ENCODE peak calls at places on chromosomes 1 and 21, in four cellular contexts. One of them, this sample, is unnamed.
A peak's percentile ranks its signal among the peaks of the same experiment; 100 is the strongest.

GRCh38 chr1:7384679-7385078 is 386.4 kb upstream of the VAMP3 start:
- DNase-seq in stimulated activated CD4-positive, alpha-beta T cell treated with anti-CD3 and anti-CD28 coated beads, Interleukin-1b, Interleukin-23, amount 100 ng/mL, for 1 hour: no peak
- DNase-seq in stimulated activated CD8-positive, alpha-beta memory T cell treated with anti-CD3 and anti-CD28 coated beads, Interleukin-12 subunit alpha, Interleukin-12 subunit beta, amount 100 ng/mL, for 1 hour: no peak
- DNase-seq in IMR-90: no peak
- DNase-seq in this sample: no peak

GRCh38 chr1:230123280-230124186 is 56.5 kb downstream of the GALNT2 start:
- DNase-seq in stimulated activated CD4-positive, alpha-beta T cell treated with anti-CD3 and anti-CD28 coated beads, Interleukin-1b, Interleukin-23, amount 100 ng/mL, for 1 hour: no peak
- DNase-seq in stimulated activated CD8-positive, alpha-beta memory T cell treated with anti-CD3 and anti-CD28 coated beads, Interleukin-12 subunit alpha, Interleukin-12 subunit beta, amount 100 ng/mL, for 1 hour: no peak
- DNase-seq in IMR-90: peak; percentile 89
- DNase-seq in this sample: no peak

GRCh38 chr1:185244015-185244747 is 72.9 kb downstream of the IVNS1ABP start:
- DNase-seq in stimulated activated CD4-positive, alpha-beta T cell treated with anti-CD3 and anti-CD28 coated beads, Interleukin-1b, Interleukin-23, amount 100 ng/mL, for 1 hour: no peak
- DNase-seq in stimulated activated CD8-positive, alpha-beta memory T cell treated with anti-CD3 and anti-CD28 coated beads, Interleukin-12 subunit alpha, Interleukin-12 subunit beta, amount 100 ng/mL, for 1 hour: peak; percentile 17
- DNase-seq in IMR-90: peak; percentile 94
- DNase-seq in this sample: no peak

GRCh38 chr1:15848929-15849774 is 1.6 kb downstream of the SPEN start:
- DNase-seq in stimulated activated CD4-positive, alpha-beta T cell treated with anti-CD3 and anti-CD28 coated beads, Interleukin-1b, Interleukin-23, amount 100 ng/mL, for 1 hour: no peak
- DNase-seq in stimulated activated CD8-positive, alpha-beta memory T cell treated with anti-CD3 and anti-CD28 coated beads, Interleukin-12 subunit alpha, Interleukin-12 subunit beta, amount 100 ng/mL, for 1 hour: peak; percentile 57
- DNase-seq in IMR-90: peak; percentile 82
- DNase-seq in this sample: peak; percentile 85

GRCh38 chr1:53902235-53902920 is 8.4 kb downstream of the DIO1 start:
- DNase-seq in stimulated activated CD4-positive, alpha-beta T cell treated with anti-CD3 and anti-CD28 coated beads, Interleukin-1b, Interleukin-23, amount 100 ng/mL, for 1 hour: no peak
- DNase-seq in stimulated activated CD8-positive, alpha-beta memory T cell treated with anti-CD3 and anti-CD28 coated beads, Interleukin-12 subunit alpha, Interleukin-12 subunit beta, amount 100 ng/mL, for 1 hour: no peak
- DNase-seq in IMR-90: no peak
- DNase-seq in this sample: no peak

GRCh38 chr1:176110203-176110602 is 96.9 kb downstream of the COP1 start:
- DNase-seq in stimulated activated CD4-positive, alpha-beta T cell treated with anti-CD3 and anti-CD28 coated beads, Interleukin-1b, Interleukin-23, amount 100 ng/mL, for 1 hour: no peak
- DNase-seq in stimulated activated CD8-positive, alpha-beta memory T cell treated with anti-CD3 and anti-CD28 coated beads, Interleukin-12 subunit alpha, Interleukin-12 subunit beta, amount 100 ng/mL, for 1 hour: no peak
- DNase-seq in IMR-90: peak; percentile 83
- DNase-seq in this sample: no peak

GRCh38 chr1:26288311-26288941 is 8.5 kb downstream of the SH3BGRL3 start:
- DNase-seq in stimulated activated CD4-positive, alpha-beta T cell treated with anti-CD3 and anti-CD28 coated beads, Interleukin-1b, Interleukin-23, amount 100 ng/mL, for 1 hour: no peak
- DNase-seq in stimulated activated CD8-positive, alpha-beta memory T cell treated with anti-CD3 and anti-CD28 coated beads, Interleukin-12 subunit alpha, Interleukin-12 subunit beta, amount 100 ng/mL, for 1 hour: no peak
- DNase-seq in IMR-90: peak; percentile 30
- DNase-seq in this sample: no peak

GRCh38 chr1:213055087-213055591 is 4.1 kb downstream of the RPS6KC1 start:
- DNase-seq in stimulated activated CD4-positive, alpha-beta T cell treated with anti-CD3 and anti-CD28 coated beads, Interleukin-1b, Interleukin-23, amount 100 ng/mL, for 1 hour: no peak
- DNase-seq in stimulated activated CD8-positive, alpha-beta memory T cell treated with anti-CD3 and anti-CD28 coated beads, Interleukin-12 subunit alpha, Interleukin-12 subunit beta, amount 100 ng/mL, for 1 hour: no peak
- DNase-seq in IMR-90: peak; percentile 39
- DNase-seq in this sample: no peak

GRCh38 chr1:2289607-2290006 is 61.5 kb downstream of the SKI start:
- DNase-seq in stimulated activated CD4-positive, alpha-beta T cell treated with anti-CD3 and anti-CD28 coated beads, Interleukin-1b, Interleukin-23, amount 100 ng/mL, for 1 hour: no peak
- DNase-seq in stimulated activated CD8-positive, alpha-beta memory T cell treated with anti-CD3 and anti-CD28 coated beads, Interleukin-12 subunit alpha, Interleukin-12 subunit beta, amount 100 ng/mL, for 1 hour: no peak
- DNase-seq in IMR-90: no peak
- DNase-seq in this sample: no peak

GRCh38 chr1:30995990-30996612 is 69.4 kb downstream of the PUM1 start:
- DNase-seq in stimulated activated CD4-positive, alpha-beta T cell treated with anti-CD3 and anti-CD28 coated beads, Interleukin-1b, Interleukin-23, amount 100 ng/mL, for 1 hour: no peak
- DNase-seq in stimulated activated CD8-positive, alpha-beta memory T cell treated with anti-CD3 and anti-CD28 coated beads, Interleukin-12 subunit alpha, Interleukin-12 subunit beta, amount 100 ng/mL, for 1 hour: no peak
- DNase-seq in IMR-90: no peak
- DNase-seq in this sample: no peak

GRCh38 chr1:13766906-13767564 is 67.0 kb downstream of the PRDM2 start:
- DNase-seq in stimulated activated CD4-positive, alpha-beta T cell treated with anti-CD3 and anti-CD28 coated beads, Interleukin-1b, Interleukin-23, amount 100 ng/mL, for 1 hour: no peak
- DNase-seq in stimulated activated CD8-positive, alpha-beta memory T cell treated with anti-CD3 and anti-CD28 coated beads, Interleukin-12 subunit alpha, Interleukin-12 subunit beta, amount 100 ng/mL, for 1 hour: no peak
- DNase-seq in IMR-90: peak; percentile 86
- DNase-seq in this sample: no peak

GRCh38 chr1:78497196-78497595 is 6.4 kb downstream of the PTGFR start:
- DNase-seq in stimulated activated CD4-positive, alpha-beta T cell treated with anti-CD3 and anti-CD28 coated beads, Interleukin-1b, Interleukin-23, amount 100 ng/mL, for 1 hour: no peak
- DNase-seq in stimulated activated CD8-positive, alpha-beta memory T cell treated with anti-CD3 and anti-CD28 coated beads, Interleukin-12 subunit alpha, Interleukin-12 subunit beta, amount 100 ng/mL, for 1 hour: no peak
- DNase-seq in IMR-90: no peak
- DNase-seq in this sample: no peak

GRCh38 chr1:9687876-9688582 is 36.5 kb downstream of the PIK3CD start:
- DNase-seq in stimulated activated CD4-positive, alpha-beta T cell treated with anti-CD3 and anti-CD28 coated beads, Interleukin-1b, Interleukin-23, amount 100 ng/mL, for 1 hour: no peak
- DNase-seq in stimulated activated CD8-positive, alpha-beta memory T cell treated with anti-CD3 and anti-CD28 coated beads, Interleukin-12 subunit alpha, Interleukin-12 subunit beta, amount 100 ng/mL, for 1 hour: no peak
- DNase-seq in IMR-90: peak; percentile 21
- DNase-seq in this sample: no peak

GRCh38 chr1:37892151-37893047 is 33.0 kb upstream of the MTF1 start:
- DNase-seq in stimulated activated CD4-positive, alpha-beta T cell treated with anti-CD3 and anti-CD28 coated beads, Interleukin-1b, Interleukin-23, amount 100 ng/mL, for 1 hour: no peak
- DNase-seq in stimulated activated CD8-positive, alpha-beta memory T cell treated with anti-CD3 and anti-CD28 coated beads, Interleukin-12 subunit alpha, Interleukin-12 subunit beta, amount 100 ng/mL, for 1 hour: no peak
- DNase-seq in IMR-90: peak; percentile 68
- DNase-seq in this sample: no peak

GRCh38 chr1:29084196-29084521 is 39.5 kb downstream of the TMEM200B start:
- DNase-seq in stimulated activated CD4-positive, alpha-beta T cell treated with anti-CD3 and anti-CD28 coated beads, Interleukin-1b, Interleukin-23, amount 100 ng/mL, for 1 hour: no peak
- DNase-seq in stimulated activated CD8-positive, alpha-beta memory T cell treated with anti-CD3 and anti-CD28 coated beads, Interleukin-12 subunit alpha, Interleukin-12 subunit beta, amount 100 ng/mL, for 1 hour: no peak
- DNase-seq in IMR-90: no peak
- DNase-seq in this sample: no peak

GRCh38 chr1:16116625-16117024 is 39.2 kb downstream of the EPHA2 start:
- DNase-seq in stimulated activated CD4-positive, alpha-beta T cell treated with anti-CD3 and anti-CD28 coated beads, Interleukin-1b, Interleukin-23, amount 100 ng/mL, for 1 hour: no peak
- DNase-seq in stimulated activated CD8-positive, alpha-beta memory T cell treated with anti-CD3 and anti-CD28 coated beads, Interleukin-12 subunit alpha, Interleukin-12 subunit beta, amount 100 ng/mL, for 1 hour: no peak
- DNase-seq in IMR-90: no peak
- DNase-seq in this sample: no peak

GRCh38 chr1:245046764-245047163 is 108.0 kb upstream of the KIF26B start:
- DNase-seq in stimulated activated CD4-positive, alpha-beta T cell treated with anti-CD3 and anti-CD28 coated beads, Interleukin-1b, Interleukin-23, amount 100 ng/mL, for 1 hour: no peak
- DNase-seq in stimulated activated CD8-positive, alpha-beta memory T cell treated with anti-CD3 and anti-CD28 coated beads, Interleukin-12 subunit alpha, Interleukin-12 subunit beta, amount 100 ng/mL, for 1 hour: no peak
- DNase-seq in IMR-90: no peak
- DNase-seq in this sample: no peak

GRCh38 chr1:115874929-115875328 is 34.0 kb upstream of the NHLH2 start:
- DNase-seq in stimulated activated CD4-positive, alpha-beta T cell treated with anti-CD3 and anti-CD28 coated beads, Interleukin-1b, Interleukin-23, amount 100 ng/mL, for 1 hour: no peak
- DNase-seq in stimulated activated CD8-positive, alpha-beta memory T cell treated with anti-CD3 and anti-CD28 coated beads, Interleukin-12 subunit alpha, Interleukin-12 subunit beta, amount 100 ng/mL, for 1 hour: no peak
- DNase-seq in IMR-90: peak; percentile 47
- DNase-seq in this sample: no peak

GRCh38 chr1:177286396-177286795 is 115.6 kb downstream of the BRINP2 start:
- DNase-seq in stimulated activated CD4-positive, alpha-beta T cell treated with anti-CD3 and anti-CD28 coated beads, Interleukin-1b, Interleukin-23, amount 100 ng/mL, for 1 hour: no peak
- DNase-seq in stimulated activated CD8-positive, alpha-beta memory T cell treated with anti-CD3 and anti-CD28 coated beads, Interleukin-12 subunit alpha, Interleukin-12 subunit beta, amount 100 ng/mL, for 1 hour: no peak
- DNase-seq in IMR-90: peak; percentile 53
- DNase-seq in this sample: no peak

GRCh38 chr1:68495968-68496679 is 758 bp downstream of the DEPDC1 start:
- DNase-seq in stimulated activated CD4-positive, alpha-beta T cell treated with anti-CD3 and anti-CD28 coated beads, Interleukin-1b, Interleukin-23, amount 100 ng/mL, for 1 hour: no peak
- DNase-seq in stimulated activated CD8-positive, alpha-beta memory T cell treated with anti-CD3 and anti-CD28 coated beads, Interleukin-12 subunit alpha, Interleukin-12 subunit beta, amount 100 ng/mL, for 1 hour: no peak
- DNase-seq in IMR-90: no peak
- DNase-seq in this sample: peak; percentile 11

GRCh38 chr1:214492405-214493075 is 58.9 kb downstream of the PTPN14 start:
- DNase-seq in stimulated activated CD4-positive, alpha-beta T cell treated with anti-CD3 and anti-CD28 coated beads, Interleukin-1b, Interleukin-23, amount 100 ng/mL, for 1 hour: no peak
- DNase-seq in stimulated activated CD8-positive, alpha-beta memory T cell treated with anti-CD3 and anti-CD28 coated beads, Interleukin-12 subunit alpha, Interleukin-12 subunit beta, amount 100 ng/mL, for 1 hour: no peak
- DNase-seq in IMR-90: peak; percentile 57
- DNase-seq in this sample: no peak

GRCh38 chr1:150168960-150169565 is 19.3 kb downstream of the PLEKHO1 start:
- DNase-seq in stimulated activated CD4-positive, alpha-beta T cell treated with anti-CD3 and anti-CD28 coated beads, Interleukin-1b, Interleukin-23, amount 100 ng/mL, for 1 hour: no peak
- DNase-seq in stimulated activated CD8-positive, alpha-beta memory T cell treated with anti-CD3 and anti-CD28 coated beads, Interleukin-12 subunit alpha, Interleukin-12 subunit beta, amount 100 ng/mL, for 1 hour: no peak
- DNase-seq in IMR-90: peak; percentile 63
- DNase-seq in this sample: peak; percentile 30

GRCh38 chr21:42003051-42003461 is 7.1 kb downstream of the ZBTB21 start:
- DNase-seq in stimulated activated CD4-positive, alpha-beta T cell treated with anti-CD3 and anti-CD28 coated beads, Interleukin-1b, Interleukin-23, amount 100 ng/mL, for 1 hour: no peak
- DNase-seq in stimulated activated CD8-positive, alpha-beta memory T cell treated with anti-CD3 and anti-CD28 coated beads, Interleukin-12 subunit alpha, Interleukin-12 subunit beta, amount 100 ng/mL, for 1 hour: no peak
- DNase-seq in IMR-90: peak; percentile 76
- DNase-seq in this sample: no peak

GRCh38 chr1:69572921-69573320 is 5.2 kb downstream of the LRRC7 start:
- DNase-seq in stimulated activated CD4-positive, alpha-beta T cell treated with anti-CD3 and anti-CD28 coated beads, Interleukin-1b, Interleukin-23, amount 100 ng/mL, for 1 hour: no peak
- DNase-seq in stimulated activated CD8-positive, alpha-beta memory T cell treated with anti-CD3 and anti-CD28 coated beads, Interleukin-12 subunit alpha, Interleukin-12 subunit beta, amount 100 ng/mL, for 1 hour: no peak
- DNase-seq in IMR-90: no peak
- DNase-seq in this sample: no peak

GRCh38 chr1:210232524-210233215 is at the start of gene SERTAD4:
- DNase-seq in stimulated activated CD4-positive, alpha-beta T cell treated with anti-CD3 and anti-CD28 coated beads, Interleukin-1b, Interleukin-23, amount 100 ng/mL, for 1 hour: no peak
- DNase-seq in stimulated activated CD8-positive, alpha-beta memory T cell treated with anti-CD3 and anti-CD28 coated beads, Interleukin-12 subunit alpha, Interleukin-12 subunit beta, amount 100 ng/mL, for 1 hour: no peak
- DNase-seq in IMR-90: no peak
- DNase-seq in this sample: peak; percentile 57

GRCh38 chr1:153358691-153358975 is 979 bp downstream of the S100A9 start:
- DNase-seq in stimulated activated CD4-positive, alpha-beta T cell treated with anti-CD3 and anti-CD28 coated beads, Interleukin-1b, Interleukin-23, amount 100 ng/mL, for 1 hour: no peak
- DNase-seq in stimulated activated CD8-positive, alpha-beta memory T cell treated with anti-CD3 and anti-CD28 coated beads, Interleukin-12 subunit alpha, Interleukin-12 subunit beta, amount 100 ng/mL, for 1 hour: no peak
- DNase-seq in IMR-90: no peak
- DNase-seq in this sample: no peak

GRCh38 chr1:64966158-64966963 is at the start of gene JAK1:
- DNase-seq in stimulated activated CD4-positive, alpha-beta T cell treated with anti-CD3 and anti-CD28 coated beads, Interleukin-1b, Interleukin-23, amount 100 ng/mL, for 1 hour: peak; percentile 73
- DNase-seq in stimulated activated CD8-positive, alpha-beta memory T cell treated with anti-CD3 and anti-CD28 coated beads, Interleukin-12 subunit alpha, Interleukin-12 subunit beta, amount 100 ng/mL, for 1 hour: peak; percentile 82
- DNase-seq in IMR-90: peak; percentile 72
- DNase-seq in this sample: peak; percentile 56

GRCh38 chr1:241542199-241542907 is 10.2 kb downstream of the KMO start:
- DNase-seq in stimulated activated CD4-positive, alpha-beta T cell treated with anti-CD3 and anti-CD28 coated beads, Interleukin-1b, Interleukin-23, amount 100 ng/mL, for 1 hour: no peak
- DNase-seq in stimulated activated CD8-positive, alpha-beta memory T cell treated with anti-CD3 and anti-CD28 coated beads, Interleukin-12 subunit alpha, Interleukin-12 subunit beta, amount 100 ng/mL, for 1 hour: no peak
- DNase-seq in IMR-90: no peak
- DNase-seq in this sample: no peak

GRCh38 chr1:74732960-74733615 is at the start of the genes CRYZ and TYW3:
- DNase-seq in stimulated activated CD4-positive, alpha-beta T cell treated with anti-CD3 and anti-CD28 coated beads, Interleukin-1b, Interleukin-23, amount 100 ng/mL, for 1 hour: peak; percentile 54
- DNase-seq in stimulated activated CD8-positive, alpha-beta memory T cell treated with anti-CD3 and anti-CD28 coated beads, Interleukin-12 subunit alpha, Interleukin-12 subunit beta, amount 100 ng/mL, for 1 hour: peak; percentile 67
- DNase-seq in IMR-90: peak; percentile 92
- DNase-seq in this sample: peak; percentile 95

GRCh38 chr1:183124259-183124658 is 61.8 kb upstream of the LAMC2 start:
- DNase-seq in stimulated activated CD4-positive, alpha-beta T cell treated with anti-CD3 and anti-CD28 coated beads, Interleukin-1b, Interleukin-23, amount 100 ng/mL, for 1 hour: no peak
- DNase-seq in stimulated activated CD8-positive, alpha-beta memory T cell treated with anti-CD3 and anti-CD28 coated beads, Interleukin-12 subunit alpha, Interleukin-12 subunit beta, amount 100 ng/mL, for 1 hour: no peak
- DNase-seq in IMR-90: no peak
- DNase-seq in this sample: no peak

GRCh38 chr1:57109247-57109646 is 143.4 kb upstream of the C8B start:
- DNase-seq in stimulated activated CD4-positive, alpha-beta T cell treated with anti-CD3 and anti-CD28 coated beads, Interleukin-1b, Interleukin-23, amount 100 ng/mL, for 1 hour: no peak
- DNase-seq in stimulated activated CD8-positive, alpha-beta memory T cell treated with anti-CD3 and anti-CD28 coated beads, Interleukin-12 subunit alpha, Interleukin-12 subunit beta, amount 100 ng/mL, for 1 hour: no peak
- DNase-seq in IMR-90: no peak
- DNase-seq in this sample: no peak